ENCODE peak calls at places on chromosomes 5 and 9, in eight cellular contexts. One of them, this sample, is unnamed.

GRCh38 chr9:79581794-79582193 is 10.0 kb downstream of the TLE4 start:
- DNase-seq in suprapubic skin: no peak
- DNase-seq in heart left ventricle: no peak
- DNase-seq in IMR-90: peak
- DNase-seq in mammary epithelial cell: peak
- DNase-seq in right lobe of liver: no peak
- DNase-seq in cardiac fibroblast: peak
- DNase-seq in astrocyte of the spinal cord: peak
- DNase-seq in this sample: no peak

GRCh38 chr5:139814704-139815280 is 19.2 kb downstream of the PSD2 start:
- DNase-seq in suprapubic skin: no peak
- DNase-seq in heart left ventricle: no peak
- DNase-seq in IMR-90: no peak
- DNase-seq in mammary epithelial cell: no peak
- DNase-seq in right lobe of liver: no peak
- DNase-seq in cardiac fibroblast: no peak
- DNase-seq in astrocyte of the spinal cord: no peak
- DNase-seq in this sample: no peak

GRCh38 chr5:39506216-39506615 is 81.4 kb upstream of the DAB2 start:
- DNase-seq in suprapubic skin: no peak
- DNase-seq in heart left ventricle: no peak
- DNase-seq in IMR-90: no peak
- DNase-seq in mammary epithelial cell: no peak
- DNase-seq in right lobe of liver: no peak
- DNase-seq in cardiac fibroblast: no peak
- DNase-seq in astrocyte of the spinal cord: no peak
- DNase-seq in this sample: no peak

GRCh38 chr9:130854086-130854485 is 19.0 kb downstream of the ABL1 start:
- DNase-seq in suprapubic skin: no peak
- DNase-seq in heart left ventricle: no peak
- DNase-seq in IMR-90: no peak
- DNase-seq in mammary epithelial cell: no peak
- DNase-seq in right lobe of liver: no peak
- DNase-seq in cardiac fibroblast: no peak
- DNase-seq in astrocyte of the spinal cord: no peak
- DNase-seq in this sample: no peak

GRCh38 chr5:127014573-127014972 is 15.8 kb downstream of the MARCHF3 start:
- DNase-seq in suprapubic skin: no peak
- DNase-seq in heart left ventricle: no peak
- DNase-seq in IMR-90: no peak
- DNase-seq in mammary epithelial cell: no peak
- DNase-seq in right lobe of liver: no peak
- DNase-seq in cardiac fibroblast: no peak
- DNase-seq in astrocyte of the spinal cord: no peak
- DNase-seq in this sample: no peak

GRCh38 chr9:18638448-18639249 is 164.7 kb downstream of the ADAMTSL1 start:
- DNase-seq in suprapubic skin: no peak
- DNase-seq in heart left ventricle: no peak
- DNase-seq in IMR-90: peak
- DNase-seq in mammary epithelial cell: no peak
- DNase-seq in right lobe of liver: no peak
- DNase-seq in cardiac fibroblast: peak
- DNase-seq in astrocyte of the spinal cord: no peak
- DNase-seq in this sample: no peak

GRCh38 chr5:36240779-36241635 is 718 bp downstream of the NADK2 start:
- DNase-seq in suprapubic skin: peak
- DNase-seq in heart left ventricle: peak
- DNase-seq in IMR-90: peak
- DNase-seq in mammary epithelial cell: peak
- DNase-seq in right lobe of liver: peak
- DNase-seq in cardiac fibroblast: peak
- DNase-seq in astrocyte of the spinal cord: peak
- DNase-seq in this sample: peak

GRCh38 chr9:107208121-107208520 is 75.0 kb upstream of the RAD23B start:
- DNase-seq in suprapubic skin: no peak
- DNase-seq in heart left ventricle: no peak
- DNase-seq in IMR-90: peak
- DNase-seq in mammary epithelial cell: no peak
- DNase-seq in right lobe of liver: no peak
- DNase-seq in cardiac fibroblast: peak
- DNase-seq in astrocyte of the spinal cord: peak
- DNase-seq in this sample: no peak

GRCh38 chr5:58938568-58939424 is 355.9 kb downstream of the RAB3C start:
- DNase-seq in suprapubic skin: no peak
- DNase-seq in heart left ventricle: no peak
- DNase-seq in IMR-90: no peak
- DNase-seq in mammary epithelial cell: no peak
- DNase-seq in right lobe of liver: no peak
- DNase-seq in cardiac fibroblast: no peak
- DNase-seq in astrocyte of the spinal cord: no peak
- DNase-seq in this sample: no peak

GRCh38 chr5:77211013-77211690 is 672 bp downstream of the PDE8B start:
- DNase-seq in suprapubic skin: no peak
- DNase-seq in heart left ventricle: no peak
- DNase-seq in IMR-90: no peak
- DNase-seq in mammary epithelial cell: no peak
- DNase-seq in right lobe of liver: no peak
- DNase-seq in cardiac fibroblast: no peak
- DNase-seq in astrocyte of the spinal cord: no peak
- DNase-seq in this sample: peak

GRCh38 chr9:81377310-81377709 is 312.0 kb downstream of the TLE1 start:
- DNase-seq in suprapubic skin: no peak
- DNase-seq in heart left ventricle: no peak
- DNase-seq in IMR-90: no peak
- DNase-seq in mammary epithelial cell: no peak
- DNase-seq in right lobe of liver: no peak
- DNase-seq in cardiac fibroblast: no peak
- DNase-seq in astrocyte of the spinal cord: no peak
- DNase-seq in this sample: no peak

GRCh38 chr5:149799119-149799623 is 69.1 kb downstream of the PPARGC1B start:
- DNase-seq in suprapubic skin: no peak
- DNase-seq in heart left ventricle: peak
- DNase-seq in IMR-90: peak
- DNase-seq in mammary epithelial cell: peak
- DNase-seq in right lobe of liver: no peak
- DNase-seq in cardiac fibroblast: peak
- DNase-seq in astrocyte of the spinal cord: peak
- DNase-seq in this sample: no peak

GRCh38 chr9:126514037-126514821 is 99.5 kb upstream of the LMX1B start:
- DNase-seq in suprapubic skin: peak
- DNase-seq in heart left ventricle: peak
- DNase-seq in IMR-90: peak
- DNase-seq in mammary epithelial cell: peak
- DNase-seq in right lobe of liver: peak
- DNase-seq in cardiac fibroblast: peak
- DNase-seq in astrocyte of the spinal cord: no peak
- DNase-seq in this sample: peak

GRCh38 chr5:27590503-27590902 is 552.1 kb upstream of the CDH9 start:
- DNase-seq in suprapubic skin: no peak
- DNase-seq in heart left ventricle: no peak
- DNase-seq in IMR-90: no peak
- DNase-seq in mammary epithelial cell: no peak
- DNase-seq in right lobe of liver: no peak
- DNase-seq in cardiac fibroblast: no peak
- DNase-seq in astrocyte of the spinal cord: no peak
- DNase-seq in this sample: no peak

GRCh38 chr9:120713257-120714087 is 798 bp downstream of the MEGF9 start:
- DNase-seq in suprapubic skin: peak
- DNase-seq in heart left ventricle: peak
- DNase-seq in IMR-90: no peak
- DNase-seq in mammary epithelial cell: peak
- DNase-seq in right lobe of liver: peak
- DNase-seq in cardiac fibroblast: no peak
- DNase-seq in astrocyte of the spinal cord: no peak
- DNase-seq in this sample: peak

GRCh38 chr9:120715331-120715924 is 1.2 kb upstream of the MEGF9 start:
- DNase-seq in suprapubic skin: peak
- DNase-seq in heart left ventricle: peak
- DNase-seq in IMR-90: peak
- DNase-seq in mammary epithelial cell: no peak
- DNase-seq in right lobe of liver: peak
- DNase-seq in cardiac fibroblast: peak
- DNase-seq in astrocyte of the spinal cord: peak
- DNase-seq in this sample: no peak

GRCh38 chr9:120712539-120713031 is 1.7 kb downstream of the MEGF9 start:
- DNase-seq in suprapubic skin: no peak
- DNase-seq in heart left ventricle: no peak
- DNase-seq in IMR-90: no peak
- DNase-seq in mammary epithelial cell: no peak
- DNase-seq in right lobe of liver: no peak
- DNase-seq in cardiac fibroblast: no peak
- DNase-seq in astrocyte of the spinal cord: no peak
- DNase-seq in this sample: no peak

GRCh38 chr9:120714846-120715231 is 569 bp upstream of the MEGF9 start:
- DNase-seq in suprapubic skin: peak
- DNase-seq in heart left ventricle: no peak
- DNase-seq in IMR-90: no peak
- DNase-seq in mammary epithelial cell: no peak
- DNase-seq in right lobe of liver: peak
- DNase-seq in cardiac fibroblast: no peak
- DNase-seq in astrocyte of the spinal cord: no peak
- DNase-seq in this sample: no peak

GRCh38 chr9:120714088-120714845 is at the start of gene MEGF9:
- DNase-seq in suprapubic skin: peak
- DNase-seq in heart left ventricle: peak
- DNase-seq in IMR-90: peak
- DNase-seq in mammary epithelial cell: peak
- DNase-seq in right lobe of liver: peak
- DNase-seq in cardiac fibroblast: peak
- DNase-seq in astrocyte of the spinal cord: peak
- DNase-seq in this sample: peak
- TF ChIP-seq CTCF in suprapubic skin: no peak
- TF ChIP-seq CTCF in heart left ventricle: no peak
- TF ChIP-seq CTCF in IMR-90: no peak
- TF ChIP-seq CTCF in mammary epithelial cell: no peak
- TF ChIP-seq CTCF in right lobe of liver: no peak
- TF ChIP-seq CTCF in cardiac fibroblast: no peak
- TF ChIP-seq CTCF in astrocyte of the spinal cord: no peak
- TF ChIP-seq CTCF in this sample: no peak

DNA sequence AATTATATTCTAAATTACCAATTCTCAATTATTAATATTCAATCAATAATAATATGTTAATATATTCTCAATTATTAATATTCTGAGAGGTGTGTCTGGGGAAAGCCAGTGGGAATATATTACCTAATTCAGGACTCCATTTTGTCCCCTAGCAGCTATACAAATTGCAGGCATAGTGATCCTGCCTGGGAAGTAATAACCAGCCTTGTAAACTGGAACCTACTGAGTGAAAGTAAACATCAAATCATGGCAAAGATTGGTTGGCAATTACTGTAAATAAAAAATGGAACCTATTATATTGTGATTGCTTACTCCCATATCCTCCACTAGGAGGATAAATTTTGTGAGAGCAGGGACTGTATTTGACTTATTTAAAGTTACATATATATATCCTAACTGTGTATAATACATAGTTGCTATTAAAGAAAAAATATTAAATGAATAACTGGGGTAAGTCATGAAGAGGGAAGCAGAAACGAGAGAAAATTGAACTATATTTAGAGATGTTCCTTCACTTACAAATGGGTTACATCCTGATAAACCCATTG is 150.5 kb upstream of the ELL2 start:
- DNase-seq in suprapubic skin: no peak
- DNase-seq in heart left ventricle: no peak
- DNase-seq in IMR-90: no peak
- DNase-seq in mammary epithelial cell: no peak
- DNase-seq in right lobe of liver: no peak
- DNase-seq in cardiac fibroblast: no peak
- DNase-seq in astrocyte of the spinal cord: no peak
- DNase-seq in this sample: no peak
- TF ChIP-seq CTCF in suprapubic skin: no peak
- TF ChIP-seq CTCF in heart left ventricle: no peak
- TF ChIP-seq CTCF in IMR-90: peak
- TF ChIP-seq CTCF in mammary epithelial cell: no peak
- TF ChIP-seq CTCF in right lobe of liver: no peak
- TF ChIP-seq CTCF in cardiac fibroblast: no peak
- TF ChIP-seq CTCF in astrocyte of the spinal cord: peak
- TF ChIP-seq CTCF in this sample: no peak

GRCh38 chr5:14664270-14665109 is at the start of gene OTULIN:
- DNase-seq in suprapubic skin: peak
- DNase-seq in heart left ventricle: peak
- DNase-seq in IMR-90: peak
- DNase-seq in mammary epithelial cell: peak
- DNase-seq in right lobe of liver: peak
- DNase-seq in cardiac fibroblast: peak
- DNase-seq in astrocyte of the spinal cord: peak
- DNase-seq in this sample: peak

GRCh38 chr5:14667290-14667689 is 2.8 kb downstream of the OTULIN start:
- DNase-seq in suprapubic skin: no peak
- DNase-seq in heart left ventricle: no peak
- DNase-seq in IMR-90: no peak
- DNase-seq in mammary epithelial cell: no peak
- DNase-seq in right lobe of liver: no peak
- DNase-seq in cardiac fibroblast: no peak
- DNase-seq in astrocyte of the spinal cord: no peak
- DNase-seq in this sample: no peak

GRCh38 chr5:14667770-14668169 is 3.3 kb downstream of the OTULIN start:
- DNase-seq in suprapubic skin: no peak
- DNase-seq in heart left ventricle: no peak
- DNase-seq in IMR-90: no peak
- DNase-seq in mammary epithelial cell: no peak
- DNase-seq in right lobe of liver: no peak
- DNase-seq in cardiac fibroblast: no peak
- DNase-seq in astrocyte of the spinal cord: no peak
- DNase-seq in this sample: no peak

GRCh38 chr5:14665110-14665822 is 748 bp downstream of the OTULIN start:
- DNase-seq in suprapubic skin: no peak
- DNase-seq in heart left ventricle: peak
- DNase-seq in IMR-90: no peak
- DNase-seq in mammary epithelial cell: peak
- DNase-seq in right lobe of liver: peak
- DNase-seq in cardiac fibroblast: peak
- DNase-seq in astrocyte of the spinal cord: no peak
- DNase-seq in this sample: peak

GRCh38 chr5:14665949-14666741 is 1.6 kb downstream of the OTULIN start:
- DNase-seq in suprapubic skin: no peak
- DNase-seq in heart left ventricle: no peak
- DNase-seq in IMR-90: peak
- DNase-seq in mammary epithelial cell: peak
- DNase-seq in right lobe of liver: no peak
- DNase-seq in cardiac fibroblast: no peak
- DNase-seq in astrocyte of the spinal cord: no peak
- DNase-seq in this sample: peak
- TF ChIP-seq CTCF in suprapubic skin: peak
- TF ChIP-seq CTCF in heart left ventricle: no peak
- TF ChIP-seq CTCF in IMR-90: no peak
- TF ChIP-seq CTCF in mammary epithelial cell: peak
- TF ChIP-seq CTCF in right lobe of liver: peak
- TF ChIP-seq CTCF in cardiac fibroblast: no peak
- TF ChIP-seq CTCF in astrocyte of the spinal cord: no peak
- TF ChIP-seq CTCF in this sample: no peak

DNA sequence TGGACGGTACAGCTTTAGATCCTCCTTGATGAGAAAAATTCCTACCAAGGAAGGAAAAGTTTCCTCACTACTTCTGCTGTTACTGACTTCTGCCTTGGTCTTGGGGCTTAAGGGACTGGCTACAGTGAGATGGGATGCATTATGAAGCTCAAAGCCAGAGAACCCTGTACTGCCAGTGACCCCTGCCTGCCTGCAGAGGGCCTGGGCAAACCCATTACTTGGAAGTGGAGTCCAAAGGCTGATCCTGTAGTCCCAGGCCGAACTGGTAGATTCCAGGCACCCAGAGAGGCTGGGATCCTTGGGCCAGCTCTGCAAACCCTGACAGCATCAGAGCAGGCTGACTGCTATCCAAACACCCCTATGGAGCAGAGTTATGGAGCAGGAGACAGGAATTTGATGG is 25.7 kb upstream of the NR5A1 start:
- DNase-seq in suprapubic skin: no peak
- DNase-seq in heart left ventricle: no peak
- DNase-seq in IMR-90: no peak
- DNase-seq in mammary epithelial cell: no peak
- DNase-seq in right lobe of liver: no peak
- DNase-seq in cardiac fibroblast: no peak
- DNase-seq in astrocyte of the spinal cord: no peak
- DNase-seq in this sample: no peak
- TF ChIP-seq CTCF in suprapubic skin: no peak
- TF ChIP-seq CTCF in heart left ventricle: no peak
- TF ChIP-seq CTCF in IMR-90: no peak
- TF ChIP-seq CTCF in mammary epithelial cell: peak
- TF ChIP-seq CTCF in right lobe of liver: no peak
- TF ChIP-seq CTCF in cardiac fibroblast: no peak
- TF ChIP-seq CTCF in astrocyte of the spinal cord: peak
- TF ChIP-seq CTCF in this sample: no peak

This sample was measured in GM20000.